ENCODE peak calls at places on chromosomes 5 and 9, in nine cellular contexts. Z is WTC11; Q is ascending aorta; P is endothelial cell; O is activated CD4-positive, alpha-beta T cell treated with anti-CD3 and anti-CD28 coated beads, Interleukin-2, amount 10 ng/mL, durations not matched to agents 7 days and 5 days; I is CD8-positive, alpha-beta T cell; F is cerebellar cortex; V is lower leg skin; K is GM12864. W is an unnamed sample.

GRCh38 chr5:56350595-56351170 is 117.6 kb upstream of the ANKRD55 start:
- DNase-seq in Z (no peak), Q (peak), P (no peak), O (no peak), I (no peak), F (no peak), V (peak), K (no peak), W (peak)

GRCh38 chr5:13830536-13830935 is 114.0 kb downstream of the DNAH5 start:
- DNase-seq in Z (no peak), Q (no peak), P (no peak), O (no peak), I (no peak), F (no peak), V (no peak), K (no peak), W (no peak)

GRCh38 chr9:12818431-12819000 is 43.7 kb downstream of the LURAP1L start:
- DNase-seq in Z (no peak), Q (peak), P (no peak), O (no peak), I (no peak), F (peak), V (no peak), K (no peak), W (peak)

GRCh38 chr9:137398561-137399468 is 24.1 kb downstream of the EXD3 start:
- DNase-seq in Z (no peak), Q (no peak), P (no peak), O (no peak), I (no peak), F (no peak), V (no peak), K (no peak), W (no peak)

GRCh38 chr5:93164690-93165089 is 416.3 kb downstream of the NR2F1-AS1 start:
- DNase-seq in Z (no peak), Q (no peak), P (no peak), O (no peak), I (no peak), F (peak), V (no peak), K (no peak), W (peak)

GRCh38 chr9:104860280-104860679 is 67.7 kb downstream of the ABCA1 start:
- DNase-seq in Z (no peak), Q (no peak), P (no peak), O (no peak), I (no peak), F (no peak), V (no peak), K (peak), W (no peak)

GRCh38 chr9:70044450-70045307 is 1.0 kb downstream of the MAMDC2 start:
- DNase-seq in Z (peak), Q (no peak), P (peak), O (no peak), I (no peak), F (no peak), V (peak), K (no peak), W (peak)

GRCh38 chr5:56543431-56544385 is 271.6 kb upstream of the MAP3K1 start:
- DNase-seq in Z (no peak), Q (no peak), P (no peak), O (no peak), I (no peak), F (no peak), V (no peak), K (no peak), W (no peak)

GRCh38 chr5:90096415-90097081 is 313.0 kb downstream of the CETN3 start:
- DNase-seq in Z (no peak), Q (no peak), P (no peak), O (no peak), I (no peak), F (no peak), V (no peak), K (no peak), W (peak)

GRCh38 chr9:91898451-91899433 is 51.3 kb downstream of the ROR2 start:
- DNase-seq in Z (peak), Q (no peak), P (peak), O (no peak), I (no peak), F (no peak), V (peak), K (no peak), W (no peak)

GRCh38 chr9:127561491-127562270 is 50.4 kb upstream of the STXBP1 start:
- DNase-seq in Z (no peak), Q (peak), P (no peak), O (no peak), I (no peak), F (no peak), V (peak), K (no peak), W (peak)

GRCh38 chr5:143229426-143229895 is 174.0 kb downstream of the NR3C1 start:
- DNase-seq in Z (no peak), Q (peak), P (no peak), O (no peak), I (no peak), F (no peak), V (peak), K (no peak), W (no peak)

GRCh38 chr9:98192503-98193335 is at the start of gene CORO2A:
- DNase-seq in Z (peak), Q (peak), P (peak), O (peak), I (peak), F (peak), V (peak), K (no peak), W (peak)

GRCh38 chr5:17118631-17119030 is 98.8 kb upstream of the BASP1 start:
- DNase-seq in Z (no peak), Q (peak), P (peak), O (no peak), I (no peak), F (no peak), V (no peak), K (no peak), W (peak)

GRCh38 chr9:121240394-121241145 is 27.4 kb upstream of the GSN start:
- DNase-seq in Z (no peak), Q (no peak), P (no peak), O (no peak), I (no peak), F (no peak), V (peak), K (no peak), W (peak)

GRCh38 chr5:107670927-107671741 is at the start of gene EFNA5:
- DNase-seq in Z (peak), Q (peak), P (peak), O (peak), I (no peak), F (peak), V (peak), K (no peak), W (peak)

GRCh38 chr9:114811301-114811700 is 5.5 kb upstream of the TNFSF15 start:
- DNase-seq in Z (no peak), Q (no peak), P (no peak), O (no peak), I (no peak), F (no peak), V (no peak), K (no peak), W (no peak)

GRCh38 chr9:68698943-68699509 is 6.0 kb upstream of the PIP5K1B start:
- DNase-seq in Z (no peak), Q (no peak), P (no peak), O (no peak), I (no peak), F (no peak), V (no peak), K (no peak), W (no peak)

GRCh38 chr5:108122701-108123100 is 259.2 kb downstream of the FBXL17 start:
- DNase-seq in Z (no peak), Q (no peak), P (no peak), O (no peak), I (no peak), F (no peak), V (no peak), K (no peak), W (peak)

GRCh38 chr5:41935544-41935943 is 10.5 kb downstream of the FBXO4 start:
- DNase-seq in Z (no peak), Q (no peak), P (no peak), O (no peak), I (no peak), F (no peak), V (no peak), K (no peak), W (no peak)

GRCh38 chr9:99607852-99608448 is 213.7 kb upstream of the NR4A3 start:
- DNase-seq in Z (no peak), Q (no peak), P (no peak), O (no peak), I (no peak), F (no peak), V (no peak), K (no peak), W (no peak)

GRCh38 chr5:98929982-98930355 is 1.2 kb upstream of the CHD1 start:
- DNase-seq in Z (no peak), Q (no peak), P (no peak), O (no peak), I (no peak), F (no peak), V (no peak), K (no peak), W (no peak)

GRCh38 chr5:94941113-94941765 is 322.8 kb downstream of the SLF1 start:
- DNase-seq in Z (no peak), Q (no peak), P (no peak), O (no peak), I (no peak), F (no peak), V (no peak), K (no peak), W (no peak)

GRCh38 chr5:16461782-16462181 is 3.8 kb downstream of the ZNF622 start:
- DNase-seq in Z (no peak), Q (no peak), P (no peak), O (no peak), I (no peak), F (no peak), V (no peak), K (no peak), W (peak)

GRCh38 chr5:96614110-96614691 is 48.0 kb upstream of the CAST start:
- DNase-seq in Z (peak), Q (peak), P (peak), O (peak), I (no peak), F (peak), V (no peak), K (peak), W (peak)

GRCh38 chr5:132464155-132464939 is 26.2 kb downstream of the IRF1 start:
- DNase-seq in Z (no peak), Q (no peak), P (no peak), O (peak), I (no peak), F (no peak), V (no peak), K (no peak), W (no peak)

GRCh38 chr9:10612649-10613398 is at the start of gene PTPRD:
- DNase-seq in Z (peak), Q (no peak), P (peak), O (peak), I (no peak), F (peak), V (peak), K (no peak), W (peak)

GRCh38 chr9:38047301-38048251 is 21.5 kb downstream of the SHB start:
- DNase-seq in Z (peak), Q (peak), P (peak), O (no peak), I (no peak), F (peak), V (no peak), K (no peak), W (peak)

GRCh38 chr5:10652606-10653005 is 88.7 kb downstream of the ANKRD33B start:
- DNase-seq in Z (no peak), Q (no peak), P (no peak), O (no peak), I (no peak), F (no peak), V (no peak), K (no peak), W (no peak)

GRCh38 chr9:135896205-135896604 is 11.1 kb downstream of the CAMSAP1 start:
- DNase-seq in Z (no peak), Q (no peak), P (no peak), O (no peak), I (no peak), F (no peak), V (no peak), K (no peak), W (no peak)

GRCh38 chr5:77168884-77169254 is 41.6 kb upstream of the PDE8B start:
- DNase-seq in Z (no peak), Q (no peak), P (no peak), O (no peak), I (no peak), F (peak), V (peak), K (no peak), W (no peak)

GRCh38 chr5:14109041-14109747 is 33.9 kb upstream of the TRIO start:
- DNase-seq in Z (no peak), Q (no peak), P (no peak), O (peak), I (no peak), F (no peak), V (no peak), K (peak), W (peak)

GRCh38 chr9:80061940-80062339 is 490.2 kb downstream of the TLE4 start:
- DNase-seq in Z (no peak), Q (peak), P (no peak), O (no peak), I (no peak), F (peak), V (no peak), K (no peak), W (peak)

GRCh38 chr5:180673371-180674252 is 24.2 kb upstream of the FLT4 start:
- DNase-seq in Z (peak), Q (no peak), P (peak), O (no peak), I (no peak), F (no peak), V (no peak), K (no peak), W (no peak)

GRCh38 chr5:1130218-1130946 is 18.5 kb upstream of the SLC12A7 start:
- DNase-seq in Z (peak), Q (no peak), P (no peak), O (no peak), I (no peak), F (no peak), V (no peak), K (no peak), W (no peak)

GRCh38 chr9:134411451-134412297 is 85.4 kb downstream of the RXRA start:
- DNase-seq in Z (no peak), Q (no peak), P (no peak), O (no peak), I (no peak), F (no peak), V (no peak), K (no peak), W (no peak)

GRCh38 chr5:134769206-134769605 is 10.6 kb downstream of the DDX46 start:
- DNase-seq in Z (no peak), Q (no peak), P (no peak), O (no peak), I (no peak), F (no peak), V (no peak), K (no peak), W (peak)